ENCODE peak calls at places on chromosome 2, in ten cellular contexts. Y, C, W, V, N, E, T, Z, P and O are unnamed samples.

GRCh38 chr2:166637051-166637450 is 143.0 kb upstream of the SCN7A start:
- DNase-seq in Y (no peak), C (no peak), W (no peak), V (no peak), N (no peak), E (no peak), T (no peak), Z (no peak), P (no peak), O (no peak)

GRCh38 chr2:167935803-167936110 is 311.6 kb downstream of the STK39 start:
- DNase-seq in Y (no peak), C (no peak), W (no peak), V (no peak), N (no peak), E (no peak), T (no peak), Z (no peak), P (peak; percentile 26), O (no peak)

GRCh38 chr2:104702451-104702850 is 151.5 kb upstream of the POU3F3 start:
- DNase-seq in Y (no peak), C (no peak), W (no peak), V (peak; percentile 82), N (no peak), E (no peak), T (peak; percentile 93), Z (no peak), P (no peak), O (no peak)

GRCh38 chr2:150459281-150459680 is 28.2 kb downstream of the RND3 start:
- DNase-seq in Y (no peak), C (no peak), W (no peak), V (no peak), N (peak; percentile 26), E (no peak), T (no peak), Z (no peak), P (no peak), O (no peak)

GRCh38 chr2:149363953-149364352 is 33.6 kb downstream of the LYPD6 start:
- DNase-seq in Y (no peak), C (no peak), W (no peak), V (no peak), N (peak; percentile 58), E (no peak), T (no peak), Z (no peak), P (no peak), O (no peak)

GRCh38 chr2:18169121-18169786 is 290.8 kb downstream of the KCNS3 start:
- DNase-seq in Y (no peak), C (no peak), W (no peak), V (no peak), N (no peak), E (no peak), T (no peak), Z (no peak), P (no peak), O (no peak)

GRCh38 chr2:105873721-105874120 is 129.0 kb downstream of the NCK2 start:
- DNase-seq in Y (no peak), C (no peak), W (peak; percentile 69), V (no peak), N (peak; percentile 64), E (no peak), T (no peak), Z (peak; percentile 83), P (peak; percentile 29), O (peak; percentile 84)

GRCh38 chr2:64017811-64018714 is 1.2 kb downstream of the VPS54 start:
- DNase-seq in Y (no peak), C (no peak), W (no peak), V (peak; percentile 69), N (peak; percentile 59), E (no peak), T (peak; percentile 23), Z (no peak), P (peak; percentile 32), O (no peak)

GRCh38 chr2:148244593-148245292 is 223.9 kb downstream of the MBD5 start:
- DNase-seq in Y (no peak), C (no peak), W (no peak), V (no peak), N (peak; percentile 83), E (no peak), T (no peak), Z (peak; percentile 60), P (peak; percentile 65), O (no peak)

GRCh38 chr2:190343500-190344274 is at the start of gene INPP1:
- DNase-seq in Y (no peak), C (peak; percentile 86), W (peak; percentile 16), V (peak; percentile 38), N (peak; percentile 84), E (peak; percentile 32), T (peak; percentile 34), Z (peak; percentile 47), P (peak; percentile 41), O (peak; percentile 43)

GRCh38 chr2:118477111-118477517 is 370.3 kb downstream of the EN1 start:
- DNase-seq in Y (no peak), C (peak; percentile 63), W (no peak), V (no peak), N (no peak), E (no peak), T (no peak), Z (no peak), P (no peak), O (no peak)

GRCh38 chr2:85160946-85161625 is 27.9 kb downstream of the TCF7L1 start:
- DNase-seq in Y (no peak), C (peak; percentile 68), W (no peak), V (no peak), N (no peak), E (no peak), T (no peak), Z (no peak), P (peak; percentile 26), O (no peak)

GRCh38 chr2:118970396-118971135 is 28.6 kb downstream of the MARCO start:
- DNase-seq in Y (no peak), C (no peak), W (no peak), V (no peak), N (no peak), E (no peak), T (no peak), Z (no peak), P (no peak), O (no peak)

GRCh38 chr2:196987654-196988364 is 61.3 kb upstream of the PGAP1 start:
- DNase-seq in Y (peak; percentile 79), C (no peak), W (no peak), V (peak; percentile 84), N (peak; percentile 95), E (no peak), T (peak; percentile 93), Z (peak; percentile 97), P (peak; percentile 97), O (peak; percentile 62)

GRCh38 chr2:112050311-112050710 is 4.8 kb upstream of the TMEM87B start:
- DNase-seq in Y (no peak), C (no peak), W (no peak), V (no peak), N (no peak), E (no peak), T (no peak), Z (no peak), P (no peak), O (no peak)

GRCh38 chr2:101729521-101730190 is 32.1 kb downstream of the MAP4K4 start:
- DNase-seq in Y (no peak), C (no peak), W (no peak), V (no peak), N (no peak), E (no peak), T (no peak), Z (no peak), P (no peak), O (no peak)

GRCh38 chr2:203492965-203493364 is 42.1 kb downstream of the RAPH1 start:
- DNase-seq in Y (no peak), C (no peak), W (no peak), V (no peak), N (no peak), E (no peak), T (no peak), Z (no peak), P (no peak), O (no peak)

GRCh38 chr2:232315049-232315922 is 63.3 kb upstream of the ALPP start:
- DNase-seq in Y (no peak), C (no peak), W (peak; percentile 41), V (no peak), N (no peak), E (no peak), T (no peak), Z (peak; percentile 59), P (no peak), O (peak; percentile 49)

GRCh38 chr2:120576509-120577474 is 158.9 kb upstream of the GLI2 start:
- DNase-seq in Y (no peak), C (no peak), W (no peak), V (no peak), N (peak; percentile 62), E (no peak), T (no peak), Z (no peak), P (no peak), O (no peak)

GRCh38 chr2:127455566-127456493 is 37.6 kb downstream of the PROC start:
- DNase-seq in Y (no peak), C (no peak), W (no peak), V (no peak), N (no peak), E (no peak), T (no peak), Z (no peak), P (no peak), O (no peak)

GRCh38 chr2:72917138-72917874 is at the start of gene EMX1:
- DNase-seq in Y (peak; percentile 88), C (peak; percentile 97), W (no peak), V (peak; percentile 75), N (no peak), E (peak; percentile 57), T (no peak), Z (no peak), P (peak; percentile 25), O (no peak)

GRCh38 chr2:31998731-31999383 is 12.0 kb downstream of the MEMO1 start:
- DNase-seq in Y (no peak), C (no peak), W (no peak), V (no peak), N (no peak), E (no peak), T (no peak), Z (no peak), P (no peak), O (no peak)

GRCh38 chr2:165698621-165698946 is 95.5 kb downstream of the GALNT3 start:
- DNase-seq in Y (peak; percentile 60), C (peak; percentile 74), W (no peak), V (peak; percentile 40), N (peak; percentile 82), E (no peak), T (peak; percentile 91), Z (peak; percentile 62), P (peak; percentile 57), O (no peak)

GRCh38 chr2:36482576-36483214 is 115.3 kb downstream of the FEZ2 start:
- DNase-seq in Y (no peak), C (no peak), W (no peak), V (no peak), N (peak; percentile 63), E (no peak), T (no peak), Z (peak; percentile 67), P (peak; percentile 92), O (no peak)

GRCh38 chr2:238593678-238594077 is 167.0 kb downstream of the ASB1 start:
- DNase-seq in Y (no peak), C (no peak), W (no peak), V (no peak), N (no peak), E (no peak), T (no peak), Z (no peak), P (no peak), O (no peak)

GRCh38 chr2:201271917-201272316 is 11.6 kb downstream of the CASP8 start:
- DNase-seq in Y (no peak), C (no peak), W (no peak), V (no peak), N (no peak), E (no peak), T (no peak), Z (no peak), P (no peak), O (no peak)

GRCh38 chr2:240917009-240917683 is 11.0 kb downstream of the CROCC2 start:
- DNase-seq in Y (no peak), C (peak; percentile 47), W (no peak), V (no peak), N (no peak), E (no peak), T (no peak), Z (no peak), P (no peak), O (no peak)

GRCh38 chr2:199833525-199833924 is 17.5 kb downstream of the FTCDNL1 start:
- DNase-seq in Y (no peak), C (no peak), W (no peak), V (peak; percentile 87), N (no peak), E (no peak), T (no peak), Z (no peak), P (peak; percentile 40), O (no peak)